ENCODE peak calls at places on chromosome 1, in seven cellular contexts. Q, G, Y, Z, C, V and B are unnamed samples.

GRCh38 chr1:7617826-7618225 is 153.3 kb upstream of the VAMP3 start:
- DNase-seq in V (no peak), G (no peak), Y (no peak), Z (no peak), Q (no peak), C (no peak), B (no peak)

GRCh38 chr1:30856260-30856790 is 52.2 kb downstream of the SDC3 start:
- DNase-seq in Y (no peak), V (peak), G (peak), Z (no peak), C (no peak), Q (no peak), B (no peak)

GRCh38 chr1:185695299-185695698 is 38.9 kb upstream of the HMCN1 start:
- DNase-seq in Z (no peak), G (no peak), Y (no peak), C (no peak), Q (no peak), V (no peak), B (no peak)

GRCh38 chr1:168506204-168506819 is 37.5 kb downstream of the XCL2 start:
- DNase-seq in V (no peak), C (no peak), Z (no peak), Q (no peak), G (peak), Y (no peak), B (no peak)

GRCh38 chr1:227427411-227427810 is 109.1 kb upstream of the CDC42BPA start:
- DNase-seq in Q (no peak), G (no peak), Y (no peak), Z (no peak), C (no peak), V (no peak), B (no peak)

GRCh38 chr1:9008236-9008635 is 18.0 kb downstream of the SLC2A7 start:
- DNase-seq in Z (no peak), Y (no peak), Q (no peak), C (no peak), G (no peak), V (peak), B (no peak)

GRCh38 chr1:34858901-34859441 is 578 bp downstream of the SMIM12 start:
- DNase-seq in Q (no peak), Z (peak), Y (no peak), C (no peak), V (no peak), G (peak), B (no peak)

GRCh38 chr1:2645143-2645542 is 12.3 kb upstream of the MMEL1 start:
- DNase-seq in Q (peak), Y (no peak), C (no peak), Z (no peak), G (no peak), V (no peak), B (no peak)

GRCh38 chr1:184770176-184770575 is 15.5 kb upstream of the EDEM3 start:
- DNase-seq in Q (no peak), C (no peak), G (no peak), Y (no peak), Z (no peak), V (no peak), B (no peak)

GRCh38 chr1:39751595-39751994 is 12.9 kb downstream of the PPIE start:
- DNase-seq in C (no peak), Y (peak), Z (no peak), Q (no peak), V (no peak), G (no peak), B (no peak)

GRCh38 chr1:149936076-149936991 is at the start of gene MTMR11:
- DNase-seq in Y (no peak), G (peak), Q (no peak), V (peak), Z (no peak), C (peak), B (peak)

GRCh38 chr1:167551359-167551758 is 2.2 kb downstream of the CREG1 start:
- DNase-seq in Y (no peak), C (no peak), Z (no peak), Q (no peak), V (no peak), G (no peak), B (no peak)

GRCh38 chr1:15260418-15261154 is 13.6 kb downstream of the FHAD1 start:
- DNase-seq in Z (peak), C (no peak), Q (peak), Y (no peak), G (no peak), V (no peak), B (peak)

GRCh38 chr1:231738554-231738953 is 112.0 kb downstream of the DISC1 start:
- DNase-seq in V (no peak), G (no peak), Z (no peak), Y (no peak), C (no peak), Q (no peak), B (no peak)

GRCh38 chr1:92837062-92837461 is 5.2 kb downstream of the RPL5 start:
- DNase-seq in Y (no peak), Z (no peak), V (no peak), C (no peak), Q (no peak), G (peak), B (no peak)

GRCh38 chr1:78340006-78340405 is 150.8 kb upstream of the PTGFR start:
- DNase-seq in Q (no peak), G (peak), Z (no peak), Y (no peak), C (no peak), V (no peak), B (no peak)

GRCh38 chr1:204319462-204319861 is 40.3 kb downstream of the PLEKHA6 start:
- DNase-seq in Y (no peak), Z (no peak), Q (no peak), G (peak), V (peak), C (no peak), B (no peak)

GRCh38 chr1:198889102-198889501 is 250.3 kb downstream of the PTPRC start:
- DNase-seq in Q (no peak), Y (no peak), V (no peak), Z (no peak), G (no peak), C (no peak), B (no peak)

GRCh38 chr1:235060607-235061470 is 67.8 kb downstream of the TOMM20 start:
- DNase-seq in G (no peak), Y (peak), C (no peak), Z (no peak), V (peak), Q (no peak), B (peak)

GRCh38 chr1:228222548-228222947 is 14.7 kb downstream of the OBSCN start:
- DNase-seq in Y (no peak), Z (no peak), C (no peak), V (no peak), G (no peak), Q (peak), B (peak)

GRCh38 chr1:221487781-221488520 is 253.9 kb downstream of the DUSP10 start:
- DNase-seq in Q (no peak), G (peak), Z (no peak), V (no peak), Y (no peak), C (no peak), B (no peak)

GRCh38 chr1:43035821-43036456 is 77.3 kb upstream of the SLC2A1 start:
- DNase-seq in V (no peak), Z (no peak), C (no peak), G (no peak), Y (peak), Q (no peak), B (peak)

GRCh38 chr1:43243299-43243698 is 26.5 kb upstream of the TMEM125 start:
- DNase-seq in Y (no peak), C (no peak), V (no peak), Q (no peak), G (no peak), Z (no peak), B (no peak)

GRCh38 chr1:204960306-204960984 is 82.6 kb upstream of the CNTN2 start:
- DNase-seq in G (no peak), C (no peak), Y (no peak), Z (no peak), Q (no peak), V (no peak), B (no peak)